ENCODE peak calls at places on chromosomes 5 and 9, in six cellular contexts. One of them, this sample, is unnamed.

GRCh38 chr5:7795311-7795710 is 55.6 kb downstream of the CFAP90 start:
- DNase-seq in neuronal stem cell: no peak
- DNase-seq in H9: no peak
- DNase-seq in H1: no peak
- DNase-seq in mesenchymal stem cell: no peak
- DNase-seq in trophoblast cell: no peak
- DNase-seq in this sample: no peak

GRCh38 chr9:15373881-15374280 is 48.8 kb upstream of the SNAPC3 start:
- DNase-seq in neuronal stem cell: no peak
- DNase-seq in H9: no peak
- DNase-seq in H1: no peak
- DNase-seq in mesenchymal stem cell: peak
- DNase-seq in trophoblast cell: no peak
- DNase-seq in this sample: peak

GRCh38 chr9:34072410-34072809 is 23.7 kb upstream of the UBAP2 start:
- DNase-seq in neuronal stem cell: no peak
- DNase-seq in H9: peak
- DNase-seq in H1: no peak
- DNase-seq in mesenchymal stem cell: no peak
- DNase-seq in trophoblast cell: peak
- DNase-seq in this sample: no peak

GRCh38 chr5:178786859-178787499 is 56.5 kb upstream of the ZNF354A start:
- DNase-seq in neuronal stem cell: no peak
- DNase-seq in H9: no peak
- DNase-seq in H1: no peak
- DNase-seq in mesenchymal stem cell: peak
- DNase-seq in trophoblast cell: peak
- DNase-seq in this sample: peak

GRCh38 chr5:109374625-109375024 is 35.1 kb downstream of the PJA2 start:
- DNase-seq in neuronal stem cell: no peak
- DNase-seq in H9: no peak
- DNase-seq in H1: no peak
- DNase-seq in mesenchymal stem cell: peak
- DNase-seq in trophoblast cell: no peak
- DNase-seq in this sample: no peak

GRCh38 chr9:70044450-70045307 is 1.0 kb downstream of the MAMDC2 start:
- DNase-seq in neuronal stem cell: peak
- DNase-seq in H9: peak
- DNase-seq in H1: no peak
- DNase-seq in mesenchymal stem cell: peak
- DNase-seq in trophoblast cell: no peak
- DNase-seq in this sample: peak

GRCh38 chr5:172534229-172535169 is 80.2 kb upstream of the SH3PXD2B start:
- DNase-seq in neuronal stem cell: no peak
- DNase-seq in H9: peak
- DNase-seq in H1: no peak
- DNase-seq in mesenchymal stem cell: peak
- DNase-seq in trophoblast cell: no peak
- DNase-seq in this sample: no peak

GRCh38 chr5:41921166-41921565 is 3.9 kb upstream of the FBXO4 start:
- DNase-seq in neuronal stem cell: no peak
- DNase-seq in H9: no peak
- DNase-seq in H1: no peak
- DNase-seq in mesenchymal stem cell: no peak
- DNase-seq in trophoblast cell: no peak
- DNase-seq in this sample: no peak

GRCh38 chr9:93949694-93950449 is 5.3 kb downstream of the BARX1 start:
- DNase-seq in neuronal stem cell: no peak
- DNase-seq in H9: peak
- DNase-seq in H1: no peak
- DNase-seq in mesenchymal stem cell: peak
- DNase-seq in trophoblast cell: no peak
- DNase-seq in this sample: no peak

GRCh38 chr5:5326126-5326758 is 96.2 kb upstream of the ICE1 start:
- DNase-seq in neuronal stem cell: peak
- DNase-seq in H9: no peak
- DNase-seq in H1: no peak
- DNase-seq in mesenchymal stem cell: no peak
- DNase-seq in trophoblast cell: no peak
- DNase-seq in this sample: no peak

GRCh38 chr5:3226171-3226570 is 369.5 kb upstream of the IRX1 start:
- DNase-seq in neuronal stem cell: no peak
- DNase-seq in H9: no peak
- DNase-seq in H1: no peak
- DNase-seq in mesenchymal stem cell: no peak
- DNase-seq in trophoblast cell: no peak
- DNase-seq in this sample: no peak

GRCh38 chr5:67680109-67680508 is 483.5 kb upstream of the CD180 start:
- DNase-seq in neuronal stem cell: no peak
- DNase-seq in H9: no peak
- DNase-seq in H1: no peak
- DNase-seq in mesenchymal stem cell: peak
- DNase-seq in trophoblast cell: no peak
- DNase-seq in this sample: no peak

GRCh38 chr9:73269430-73270101 is 117.9 kb downstream of the ANXA1 start:
- DNase-seq in neuronal stem cell: no peak
- DNase-seq in H9: no peak
- DNase-seq in H1: no peak
- DNase-seq in mesenchymal stem cell: peak
- DNase-seq in trophoblast cell: no peak
- DNase-seq in this sample: peak

GRCh38 chr5:36646507-36647023 is 40.2 kb downstream of the SLC1A3 start:
- DNase-seq in neuronal stem cell: no peak
- DNase-seq in H9: no peak
- DNase-seq in H1: no peak
- DNase-seq in mesenchymal stem cell: no peak
- DNase-seq in trophoblast cell: no peak
- DNase-seq in this sample: no peak
- H4K91ac ChIP-seq in neuronal stem cell: no peak
- H4K91ac ChIP-seq in H9: no peak
- H4K91ac ChIP-seq in H1: no peak
- H4K91ac ChIP-seq in mesenchymal stem cell: no peak
- H4K91ac ChIP-seq in trophoblast cell: peak
- H4K91ac ChIP-seq in this sample: no peak

GRCh38 chr5:124199902-124200301 is 546.5 kb downstream of the ZNF608 start:
- DNase-seq in neuronal stem cell: no peak
- DNase-seq in H9: no peak
- DNase-seq in H1: no peak
- DNase-seq in mesenchymal stem cell: no peak
- DNase-seq in trophoblast cell: no peak
- DNase-seq in this sample: no peak

GRCh38 chr5:124203308-124203707 is 543.1 kb downstream of the ZNF608 start:
- DNase-seq in neuronal stem cell: no peak
- DNase-seq in H9: no peak
- DNase-seq in H1: no peak
- DNase-seq in mesenchymal stem cell: no peak
- DNase-seq in trophoblast cell: no peak
- DNase-seq in this sample: no peak

GRCh38 chr5:124195416-124195815 is 551.0 kb downstream of the ZNF608 start:
- DNase-seq in neuronal stem cell: no peak
- DNase-seq in H9: no peak
- DNase-seq in H1: no peak
- DNase-seq in mesenchymal stem cell: no peak
- DNase-seq in trophoblast cell: no peak
- DNase-seq in this sample: no peak

GRCh38 chr5:124200381-124200780 is 546.1 kb downstream of the ZNF608 start:
- DNase-seq in neuronal stem cell: no peak
- DNase-seq in H9: no peak
- DNase-seq in H1: no peak
- DNase-seq in mesenchymal stem cell: no peak
- DNase-seq in trophoblast cell: no peak
- DNase-seq in this sample: peak
- H4K91ac ChIP-seq in neuronal stem cell: no peak
- H4K91ac ChIP-seq in H9: no peak
- H4K91ac ChIP-seq in H1: no peak
- H4K91ac ChIP-seq in mesenchymal stem cell: no peak
- H4K91ac ChIP-seq in trophoblast cell: no peak
- H4K91ac ChIP-seq in this sample: no peak

DNA sequence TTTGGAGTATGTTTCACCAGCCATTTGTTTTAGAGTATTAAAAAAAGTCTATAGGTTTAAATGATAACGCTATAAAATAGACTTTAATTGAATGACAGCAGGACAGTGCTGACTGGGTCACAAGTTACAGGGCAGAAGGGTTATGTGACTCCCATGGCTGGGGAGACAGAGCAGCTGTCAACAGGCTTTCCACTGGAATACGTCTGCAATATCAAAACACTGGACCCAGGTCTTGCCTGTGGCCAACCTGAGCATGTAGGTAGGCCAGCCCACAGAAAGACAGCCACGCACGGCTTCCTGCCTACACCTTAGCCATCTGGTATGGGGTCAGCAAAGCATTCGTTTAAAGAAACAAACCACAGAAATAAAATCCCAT is 80.7 kb downstream of the OTULIN start:
- DNase-seq in neuronal stem cell: no peak
- DNase-seq in H9: no peak
- DNase-seq in H1: no peak
- DNase-seq in mesenchymal stem cell: no peak
- DNase-seq in trophoblast cell: no peak
- DNase-seq in this sample: no peak
- H4K91ac ChIP-seq in neuronal stem cell: no peak
- H4K91ac ChIP-seq in H9: no peak
- H4K91ac ChIP-seq in H1: no peak
- H4K91ac ChIP-seq in mesenchymal stem cell: no peak
- H4K91ac ChIP-seq in trophoblast cell: no peak
- H4K91ac ChIP-seq in this sample: no peak

GRCh38 chr5:33801292-33801691 is 90.5 kb downstream of the ADAMTS12 start:
- DNase-seq in neuronal stem cell: no peak
- DNase-seq in H9: no peak
- DNase-seq in H1: no peak
- DNase-seq in mesenchymal stem cell: no peak
- DNase-seq in trophoblast cell: no peak
- DNase-seq in this sample: no peak
- H4K91ac ChIP-seq in neuronal stem cell: no peak
- H4K91ac ChIP-seq in H9: no peak
- H4K91ac ChIP-seq in H1: no peak
- H4K91ac ChIP-seq in mesenchymal stem cell: no peak
- H4K91ac ChIP-seq in trophoblast cell: no peak
- H4K91ac ChIP-seq in this sample: no peak

GRCh38 chr5:98573834-98574233 is 199.6 kb upstream of the RGMB start:
- DNase-seq in neuronal stem cell: no peak
- DNase-seq in H9: no peak
- DNase-seq in H1: no peak
- DNase-seq in mesenchymal stem cell: no peak
- DNase-seq in trophoblast cell: no peak
- DNase-seq in this sample: no peak
- H4K91ac ChIP-seq in neuronal stem cell: no peak
- H4K91ac ChIP-seq in H9: no peak
- H4K91ac ChIP-seq in H1: no peak
- H4K91ac ChIP-seq in mesenchymal stem cell: no peak
- H4K91ac ChIP-seq in trophoblast cell: no peak
- H4K91ac ChIP-seq in this sample: no peak

DNA sequence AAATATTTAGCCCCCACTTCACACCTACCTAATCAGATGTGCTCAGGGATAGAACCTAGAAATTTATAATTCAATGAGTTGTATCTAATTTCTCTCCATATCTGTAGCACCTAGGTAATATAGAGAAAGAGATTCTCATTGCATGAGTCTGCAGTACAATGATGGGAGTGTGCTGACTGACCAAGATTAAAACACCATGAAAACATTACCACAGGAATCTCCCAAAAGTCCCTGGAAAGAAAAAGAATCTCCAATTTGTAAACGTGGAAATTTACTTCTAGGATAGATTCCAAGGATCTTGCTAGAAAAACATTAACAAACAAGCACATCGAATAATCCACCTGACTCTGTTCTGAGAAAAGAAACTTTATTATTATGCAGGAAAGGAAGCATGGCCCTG is 45.0 kb upstream of the DMRTA1 start:
- DNase-seq in neuronal stem cell: no peak
- DNase-seq in H9: no peak
- DNase-seq in H1: no peak
- DNase-seq in mesenchymal stem cell: no peak
- DNase-seq in trophoblast cell: no peak
- DNase-seq in this sample: no peak
- H4K91ac ChIP-seq in neuronal stem cell: no peak
- H4K91ac ChIP-seq in H9: no peak
- H4K91ac ChIP-seq in H1: no peak
- H4K91ac ChIP-seq in mesenchymal stem cell: no peak
- H4K91ac ChIP-seq in trophoblast cell: no peak
- H4K91ac ChIP-seq in this sample: no peak